ENCODE peak calls at places on chromosomes 5 and 9, in seven cellular contexts. One of them, this sample, is unnamed.

GRCh38 chr9:6128030-6128429 is 87.6 kb upstream of the IL33 start:
- DNase-seq in foreskin fibroblast: no peak
- DNase-seq in mesothelial cell of epicardium: no peak
- DNase-seq in astrocyte of the cerebellum: no peak
- DNase-seq in GM12865: no peak
- DNase-seq in fibroblast of pulmonary artery: no peak
- DNase-seq in fibroblast of lung: no peak
- DNase-seq in this sample: no peak

GRCh38 chr9:68690088-68690487 is 15.0 kb upstream of the PIP5K1B start:
- DNase-seq in foreskin fibroblast: no peak
- DNase-seq in mesothelial cell of epicardium: no peak
- DNase-seq in astrocyte of the cerebellum: no peak
- DNase-seq in GM12865: no peak
- DNase-seq in fibroblast of pulmonary artery: peak
- DNase-seq in fibroblast of lung: peak
- DNase-seq in this sample: no peak

GRCh38 chr5:55172937-55173695 is at the start of gene CDC20B:
- DNase-seq in foreskin fibroblast: peak
- DNase-seq in mesothelial cell of epicardium: peak
- DNase-seq in astrocyte of the cerebellum: no peak
- DNase-seq in GM12865: peak
- DNase-seq in fibroblast of pulmonary artery: peak
- DNase-seq in fibroblast of lung: peak
- DNase-seq in this sample: peak

GRCh38 chr9:106420511-106420944 is 442.4 kb upstream of the ZNF462 start:
- DNase-seq in foreskin fibroblast: peak
- DNase-seq in mesothelial cell of epicardium: peak
- DNase-seq in astrocyte of the cerebellum: peak
- DNase-seq in GM12865: peak
- DNase-seq in fibroblast of pulmonary artery: no peak
- DNase-seq in fibroblast of lung: peak
- DNase-seq in this sample: no peak

GRCh38 chr5:39100851-39101396 is 26.7 kb upstream of the RICTOR start:
- DNase-seq in foreskin fibroblast: peak
- DNase-seq in mesothelial cell of epicardium: no peak
- DNase-seq in astrocyte of the cerebellum: peak
- DNase-seq in GM12865: no peak
- DNase-seq in fibroblast of pulmonary artery: peak
- DNase-seq in fibroblast of lung: peak
- DNase-seq in this sample: no peak

GRCh38 chr5:179858586-179859427 is at the start of gene MRNIP:
- DNase-seq in foreskin fibroblast: peak
- DNase-seq in mesothelial cell of epicardium: peak
- DNase-seq in astrocyte of the cerebellum: peak
- DNase-seq in GM12865: peak
- DNase-seq in fibroblast of pulmonary artery: peak
- DNase-seq in fibroblast of lung: peak
- DNase-seq in this sample: peak

GRCh38 chr9:80881946-80882345 is 807.4 kb downstream of the TLE1 start:
- DNase-seq in foreskin fibroblast: no peak
- DNase-seq in mesothelial cell of epicardium: no peak
- DNase-seq in astrocyte of the cerebellum: no peak
- DNase-seq in GM12865: no peak
- DNase-seq in fibroblast of pulmonary artery: no peak
- DNase-seq in fibroblast of lung: no peak
- DNase-seq in this sample: no peak

GRCh38 chr5:176542135-176542595 is 5.0 kb upstream of the RNF44 start:
- DNase-seq in foreskin fibroblast: no peak
- DNase-seq in mesothelial cell of epicardium: no peak
- DNase-seq in astrocyte of the cerebellum: no peak
- DNase-seq in GM12865: peak
- DNase-seq in fibroblast of pulmonary artery: no peak
- DNase-seq in fibroblast of lung: no peak
- DNase-seq in this sample: no peak

GRCh38 chr5:138979684-138980275 is 104.6 kb upstream of the LRRTM2 start:
- DNase-seq in foreskin fibroblast: no peak
- DNase-seq in mesothelial cell of epicardium: peak
- DNase-seq in astrocyte of the cerebellum: no peak
- DNase-seq in GM12865: no peak
- DNase-seq in fibroblast of pulmonary artery: no peak
- DNase-seq in fibroblast of lung: no peak
- DNase-seq in this sample: no peak

GRCh38 chr9:101326501-101326900 is 58.3 kb downstream of the BAAT start:
- DNase-seq in foreskin fibroblast: no peak
- DNase-seq in mesothelial cell of epicardium: no peak
- DNase-seq in astrocyte of the cerebellum: no peak
- DNase-seq in GM12865: no peak
- DNase-seq in fibroblast of pulmonary artery: no peak
- DNase-seq in fibroblast of lung: no peak
- DNase-seq in this sample: no peak

GRCh38 chr5:78526049-78526525 is 122.5 kb downstream of the LHFPL2 start:
- DNase-seq in foreskin fibroblast: peak
- DNase-seq in mesothelial cell of epicardium: no peak
- DNase-seq in astrocyte of the cerebellum: no peak
- DNase-seq in GM12865: peak
- DNase-seq in fibroblast of pulmonary artery: peak
- DNase-seq in fibroblast of lung: peak
- DNase-seq in this sample: no peak

GRCh38 chr5:68505917-68506860 is 290.6 kb downstream of the PIK3R1 start:
- DNase-seq in foreskin fibroblast: peak
- DNase-seq in mesothelial cell of epicardium: no peak
- DNase-seq in astrocyte of the cerebellum: no peak
- DNase-seq in GM12865: no peak
- DNase-seq in fibroblast of pulmonary artery: peak
- DNase-seq in fibroblast of lung: peak
- DNase-seq in this sample: no peak

GRCh38 chr5:120813551-120813950 is 349.5 kb downstream of the PRR16 start:
- DNase-seq in foreskin fibroblast: no peak
- DNase-seq in mesothelial cell of epicardium: no peak
- DNase-seq in astrocyte of the cerebellum: no peak
- DNase-seq in GM12865: no peak
- DNase-seq in fibroblast of pulmonary artery: no peak
- DNase-seq in fibroblast of lung: no peak
- DNase-seq in this sample: no peak

GRCh38 chr9:72480931-72481330 is 40.5 kb upstream of the TMC1 start:
- DNase-seq in foreskin fibroblast: peak
- DNase-seq in mesothelial cell of epicardium: no peak
- DNase-seq in astrocyte of the cerebellum: no peak
- DNase-seq in GM12865: no peak
- DNase-seq in fibroblast of pulmonary artery: peak
- DNase-seq in fibroblast of lung: peak
- DNase-seq in this sample: no peak

GRCh38 chr9:94639045-94639995 is at the start of gene FBP1:
- DNase-seq in foreskin fibroblast: no peak
- DNase-seq in mesothelial cell of epicardium: peak
- DNase-seq in astrocyte of the cerebellum: no peak
- DNase-seq in GM12865: peak
- DNase-seq in fibroblast of pulmonary artery: peak
- DNase-seq in fibroblast of lung: peak
- DNase-seq in this sample: peak

GRCh38 chr5:18745988-18746615 is 1111.8 kb downstream of the TAF11L14 start:
- DNase-seq in foreskin fibroblast: no peak
- DNase-seq in mesothelial cell of epicardium: no peak
- DNase-seq in astrocyte of the cerebellum: no peak
- DNase-seq in GM12865: peak
- DNase-seq in fibroblast of pulmonary artery: no peak
- DNase-seq in fibroblast of lung: peak
- DNase-seq in this sample: no peak

GRCh38 chr5:53965459-53965858 is 344.9 kb downstream of the ARL15 start:
- DNase-seq in foreskin fibroblast: no peak
- DNase-seq in mesothelial cell of epicardium: no peak
- DNase-seq in astrocyte of the cerebellum: no peak
- DNase-seq in GM12865: no peak
- DNase-seq in fibroblast of pulmonary artery: peak
- DNase-seq in fibroblast of lung: no peak
- DNase-seq in this sample: no peak

GRCh38 chr5:29367176-29367833 is 1826.2 kb upstream of the CDH6 start:
- DNase-seq in foreskin fibroblast: no peak
- DNase-seq in mesothelial cell of epicardium: no peak
- DNase-seq in astrocyte of the cerebellum: no peak
- DNase-seq in GM12865: no peak
- DNase-seq in fibroblast of pulmonary artery: no peak
- DNase-seq in fibroblast of lung: no peak
- DNase-seq in this sample: no peak

DNA sequence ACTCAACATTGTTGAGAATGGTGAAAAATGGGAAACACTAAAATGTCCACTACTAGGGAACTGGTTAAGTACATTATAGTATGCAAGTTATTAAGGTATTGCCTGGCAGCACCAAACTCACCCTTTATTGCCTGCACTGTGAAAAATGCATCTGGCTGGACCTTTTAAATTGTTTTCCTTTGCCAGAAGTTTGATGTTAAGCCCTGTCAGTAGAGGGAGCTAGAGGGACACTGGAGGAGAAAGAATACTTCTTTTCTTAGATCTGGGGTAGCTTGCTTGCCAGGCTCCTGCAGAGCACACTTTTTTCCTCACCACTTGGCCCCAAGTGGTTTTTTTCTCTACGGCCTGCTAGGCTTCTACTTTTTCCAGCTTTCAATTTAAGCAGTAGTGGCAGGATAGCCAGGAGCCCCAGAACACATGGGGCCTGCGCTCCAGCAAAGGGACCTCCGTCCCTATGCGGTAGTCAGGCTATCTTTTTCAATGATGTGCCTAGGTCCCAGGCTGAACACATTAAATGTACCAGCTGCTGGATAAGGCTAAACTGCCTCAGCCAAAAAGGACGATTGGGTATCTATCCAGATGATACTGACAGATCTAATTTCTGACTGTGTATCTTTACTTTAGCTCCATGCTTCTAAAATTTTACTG is 8.0 kb upstream of the HABP4 start:
- DNase-seq in foreskin fibroblast: no peak
- DNase-seq in mesothelial cell of epicardium: no peak
- DNase-seq in astrocyte of the cerebellum: no peak
- DNase-seq in GM12865: peak
- DNase-seq in fibroblast of pulmonary artery: peak
- DNase-seq in fibroblast of lung: peak
- DNase-seq in this sample: no peak
- TF ChIP-seq CTCF in foreskin fibroblast: peak
- TF ChIP-seq CTCF in mesothelial cell of epicardium: no peak
- TF ChIP-seq CTCF in astrocyte of the cerebellum: peak
- TF ChIP-seq CTCF in GM12865: peak
- TF ChIP-seq CTCF in fibroblast of pulmonary artery: peak
- TF ChIP-seq CTCF in fibroblast of lung: peak
- TF ChIP-seq CTCF in this sample: no peak

DNA sequence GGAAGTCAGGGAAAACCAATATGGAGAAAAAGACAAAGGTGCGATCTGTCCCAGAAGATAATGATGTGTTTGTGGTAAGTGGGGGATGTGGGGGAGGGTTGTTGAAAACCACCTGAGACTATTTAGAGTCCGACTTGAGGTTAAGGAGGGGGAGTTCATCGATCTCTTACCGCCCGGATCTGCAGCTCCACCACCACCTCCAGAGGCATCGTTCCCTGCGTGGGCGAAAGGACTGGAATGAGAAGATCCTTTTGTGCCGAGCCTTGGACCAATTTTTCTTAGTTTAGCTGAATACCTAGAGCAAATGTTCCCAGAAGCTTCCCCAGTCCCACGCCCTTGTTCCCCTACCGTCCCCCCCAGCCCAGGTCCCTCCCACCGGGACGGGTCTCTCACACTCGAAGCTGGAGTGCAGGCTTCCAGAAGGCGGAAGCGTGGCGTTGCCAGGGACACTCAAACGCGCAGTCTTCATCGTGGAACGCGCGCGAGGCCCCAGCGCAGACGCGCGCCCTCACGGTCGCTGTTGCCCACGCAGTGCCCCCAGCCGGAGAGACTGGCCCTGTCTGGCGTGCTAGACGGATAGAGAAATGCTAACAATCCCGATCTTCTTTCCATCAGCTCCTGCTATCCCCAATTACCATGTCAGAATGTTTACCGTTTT is at the start of gene SPATA6L:
- DNase-seq in foreskin fibroblast: peak
- DNase-seq in mesothelial cell of epicardium: peak
- DNase-seq in astrocyte of the cerebellum: no peak
- DNase-seq in GM12865: peak
- DNase-seq in fibroblast of pulmonary artery: peak
- DNase-seq in fibroblast of lung: peak
- DNase-seq in this sample: peak
- TF ChIP-seq CTCF in foreskin fibroblast: peak
- TF ChIP-seq CTCF in mesothelial cell of epicardium: no peak
- TF ChIP-seq CTCF in astrocyte of the cerebellum: no peak
- TF ChIP-seq CTCF in GM12865: no peak
- TF ChIP-seq CTCF in fibroblast of pulmonary artery: peak
- TF ChIP-seq CTCF in fibroblast of lung: no peak
- TF ChIP-seq CTCF in this sample: no peak

DNA sequence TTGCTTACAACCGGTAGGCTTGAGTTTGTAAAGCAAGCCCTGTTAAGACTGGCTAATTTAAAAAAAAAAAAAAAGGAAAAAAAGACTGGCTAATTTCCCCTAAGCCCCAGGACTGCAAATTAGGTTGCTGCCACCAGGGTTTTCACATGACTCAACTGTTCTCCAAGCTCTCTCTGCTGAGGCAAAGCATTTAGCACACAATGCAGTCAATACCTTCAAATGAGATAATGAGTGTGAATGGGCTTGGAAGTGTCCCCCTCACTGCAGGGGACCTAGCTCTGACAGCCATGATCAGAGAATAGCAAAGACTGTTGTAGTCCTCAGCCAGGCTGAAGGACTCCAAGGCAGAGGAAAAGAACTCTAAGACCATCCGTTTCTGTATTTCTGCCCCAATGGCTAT is 42.8 kb upstream of the ZSWIM6 start:
- DNase-seq in foreskin fibroblast: no peak
- DNase-seq in mesothelial cell of epicardium: no peak
- DNase-seq in astrocyte of the cerebellum: no peak
- DNase-seq in GM12865: no peak
- DNase-seq in fibroblast of pulmonary artery: no peak
- DNase-seq in fibroblast of lung: no peak
- DNase-seq in this sample: no peak
- TF ChIP-seq CTCF in foreskin fibroblast: no peak
- TF ChIP-seq CTCF in mesothelial cell of epicardium: peak
- TF ChIP-seq CTCF in astrocyte of the cerebellum: no peak
- TF ChIP-seq CTCF in GM12865: no peak
- TF ChIP-seq CTCF in fibroblast of pulmonary artery: no peak
- TF ChIP-seq CTCF in fibroblast of lung: no peak
- TF ChIP-seq CTCF in this sample: no peak

GRCh38 chr9:88076286-88077070 is 61.8 kb downstream of the SPATA31C2 start:
- DNase-seq in foreskin fibroblast: peak
- DNase-seq in mesothelial cell of epicardium: peak
- DNase-seq in astrocyte of the cerebellum: peak
- DNase-seq in GM12865: no peak
- DNase-seq in fibroblast of pulmonary artery: peak
- DNase-seq in fibroblast of lung: peak
- DNase-seq in this sample: no peak
- TF ChIP-seq CTCF in foreskin fibroblast: no peak
- TF ChIP-seq CTCF in mesothelial cell of epicardium: no peak
- TF ChIP-seq CTCF in astrocyte of the cerebellum: peak
- TF ChIP-seq CTCF in GM12865: no peak
- TF ChIP-seq CTCF in fibroblast of pulmonary artery: no peak
- TF ChIP-seq CTCF in fibroblast of lung: peak
- TF ChIP-seq CTCF in this sample: no peak

DNA sequence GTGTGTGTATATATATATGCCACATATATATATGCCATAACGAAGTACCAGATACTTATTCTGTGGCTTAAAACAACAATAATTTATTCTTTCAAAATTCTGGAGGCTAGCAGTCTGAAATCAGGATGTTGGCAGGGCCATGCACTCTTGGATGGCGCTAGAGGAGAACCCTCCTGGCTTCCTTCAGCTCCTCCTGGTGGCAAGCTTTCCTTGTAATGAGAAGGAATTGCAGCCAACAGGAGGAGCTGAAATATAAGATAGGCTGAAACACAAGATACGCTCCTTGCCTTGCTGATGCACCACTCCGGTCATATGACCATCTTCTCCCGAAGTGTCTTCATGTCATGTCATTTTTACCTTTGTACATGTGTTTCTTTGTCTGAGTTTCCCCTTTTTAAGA is 368.1 kb upstream of the CTNND2 start:
- DNase-seq in foreskin fibroblast: no peak
- DNase-seq in mesothelial cell of epicardium: no peak
- DNase-seq in astrocyte of the cerebellum: no peak
- DNase-seq in GM12865: no peak
- DNase-seq in fibroblast of pulmonary artery: no peak
- DNase-seq in fibroblast of lung: no peak
- DNase-seq in this sample: no peak
- TF ChIP-seq CTCF in foreskin fibroblast: no peak
- TF ChIP-seq CTCF in mesothelial cell of epicardium: no peak
- TF ChIP-seq CTCF in astrocyte of the cerebellum: no peak
- TF ChIP-seq CTCF in GM12865: no peak
- TF ChIP-seq CTCF in fibroblast of pulmonary artery: no peak
- TF ChIP-seq CTCF in fibroblast of lung: no peak
- TF ChIP-seq CTCF in this sample: no peak